ENCODE peak calls at places on chromosomes 2 and 18, in four cellular contexts. H, W, X and T are unnamed samples.

GRCh38 chr2:29372185-29372584 is 257.0 kb downstream of the CLIP4 start:
- DNase-seq in W (no peak), H (no peak), X (no peak), T (no peak)

GRCh38 chr2:205438241-205438640 is 244.1 kb upstream of the NRP2 start:
- DNase-seq in W (no peak), X (no peak), H (no peak), T (no peak)

GRCh38 chr2:119228136-119228535 is 4.5 kb downstream of the STEAP3 start:
- DNase-seq in H (no peak), X (no peak), W (no peak), T (no peak)

GRCh38 chr2:50333501-50334228 is 698.3 kb downstream of the NRXN1 start:
- DNase-seq in X (no peak), W (no peak), H (no peak), T (no peak)

GRCh38 chr2:47558116-47559078 is 155.4 kb downstream of the MSH2 start:
- DNase-seq in X (no peak), W (no peak), H (no peak), T (no peak)

GRCh38 chr2:147999126-147999525 is 21.4 kb downstream of the ORC4 start:
- DNase-seq in W (no peak), H (no peak), X (no peak), T (no peak)

GRCh38 chr2:127056086-127056485 is 50.9 kb downstream of the BIN1 start:
- DNase-seq in W (no peak), H (no peak), X (no peak), T (no peak)

GRCh38 chr2:150528861-150529801 is 41.7 kb upstream of the RND3 start:
- DNase-seq in W (no peak), X (no peak), H (no peak), T (peak; percentile 71)

GRCh38 chr18:59996370-59996966 is 96.7 kb downstream of the PMAIP1 start:
- DNase-seq in W (peak; percentile 35), H (peak; percentile 15), X (peak; percentile 59), T (peak; percentile 41)

GRCh38 chr18:79343567-79344207 is 52.0 kb upstream of the NFATC1 start:
- DNase-seq in X (no peak), W (no peak), H (peak; percentile 38), T (no peak)

GRCh38 chr2:43129254-43129653 is 97.2 kb downstream of the ZFP36L2 start:
- DNase-seq in W (no peak), X (no peak), H (no peak), T (no peak)

GRCh38 chr2:196702641-196703040 is 63.1 kb downstream of the CCDC150 start:
- DNase-seq in H (no peak), W (no peak), X (no peak), T (no peak)

GRCh38 chr2:129765326-129766158 is 213.9 kb upstream of the RAB6C start:
- DNase-seq in H (no peak), X (no peak), W (no peak), T (no peak)

GRCh38 chr2:71457123-71457958 is 4.0 kb downstream of the DYSF start:
- DNase-seq in W (peak; percentile 52), H (no peak), X (no peak), T (no peak)

GRCh38 chr18:44946529-44947113 is 265.9 kb downstream of the SETBP1 start:
- DNase-seq in X (no peak), H (no peak), W (no peak), T (no peak)

GRCh38 chr2:194700116-194700515 is 956.9 kb upstream of the SLC39A10 start:
- DNase-seq in W (no peak), H (no peak), X (no peak), T (no peak)

DNA sequence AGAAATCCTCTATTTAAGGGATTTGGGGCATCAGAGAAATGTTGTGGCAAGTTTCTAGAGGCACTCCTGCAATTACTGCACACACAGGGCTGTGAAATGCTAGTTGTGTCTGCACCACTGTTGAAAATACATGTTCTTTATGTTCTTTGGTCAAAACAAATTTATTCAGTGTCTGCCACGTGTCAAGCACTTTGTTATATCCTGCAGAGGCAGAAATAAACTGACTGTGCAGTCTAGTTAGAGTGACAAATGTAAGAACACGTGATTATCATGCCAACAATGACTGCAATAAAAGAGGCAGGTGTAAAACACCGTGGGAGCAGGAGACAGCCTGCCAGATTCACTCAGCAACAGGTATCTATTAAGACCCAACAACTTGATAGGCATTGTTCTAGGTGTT is 423.3 kb downstream of the LRP1B start:
- DNase-seq in W (no peak), X (no peak), H (no peak), T (no peak)
- TF ChIP-seq TCF7L2 in W (no peak), X (no peak), H (no peak), T (no peak)

GRCh38 chr2:106534471-106534870 is 47.3 kb downstream of the CD8B2 start:
- DNase-seq in H (no peak), X (no peak), W (no peak), T (no peak)

GRCh38 chr2:106536490-106536889 is 49.3 kb downstream of the CD8B2 start:
- DNase-seq in X (no peak), W (no peak), H (no peak), T (no peak)

GRCh38 chr2:106537711-106538275 is 50.6 kb downstream of the CD8B2 start:
- DNase-seq in H (no peak), X (no peak), W (no peak), T (no peak)

GRCh38 chr2:106540886-106541285 is 53.7 kb downstream of the CD8B2 start:
- DNase-seq in X (no peak), H (no peak), W (no peak), T (no peak)

DNA sequence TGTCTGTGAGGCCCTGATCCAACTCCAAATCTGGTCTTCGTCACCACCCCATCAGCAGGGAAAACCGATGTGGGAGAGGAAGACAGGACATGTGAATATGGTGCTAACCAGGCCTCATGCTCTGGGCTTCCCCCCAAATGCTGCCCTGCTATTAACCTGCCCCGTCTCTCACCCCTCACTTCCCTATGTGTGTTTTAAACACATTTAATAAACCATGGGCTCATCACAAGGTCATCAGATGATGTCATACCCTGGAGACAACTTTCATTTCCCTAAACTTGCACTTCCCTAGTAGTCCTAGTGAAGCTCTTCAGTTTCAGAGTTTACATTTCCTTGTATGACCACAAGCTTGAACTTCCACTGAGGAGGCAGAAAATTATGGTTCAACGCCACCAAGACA is 49.9 kb downstream of the CD8B2 start:
- DNase-seq in H (no peak), X (no peak), W (no peak), T (no peak)
- H3K27ac ChIP-seq in H (no peak overlapping the region), X (no peak overlapping the region), W (no peak overlapping the region), T (no peak overlapping the region)

GRCh38 chr18:54557958-54558357 is 33.1 kb upstream of the DYNAP start:
- DNase-seq in W (no peak), X (no peak), H (no peak), T (no peak)

GRCh38 chr18:54561864-54562263 is 29.2 kb upstream of the DYNAP start:
- DNase-seq in H (no peak), X (no peak), W (no peak), T (no peak)

GRCh38 chr18:54555996-54556395 is 35.0 kb upstream of the DYNAP start:
- DNase-seq in H (no peak), X (no peak), W (no peak), T (no peak)

GRCh38 chr18:54558609-54559585 is 32.1 kb upstream of the DYNAP start:
- DNase-seq in H (peak; percentile 11), X (no peak), W (peak; percentile 20), T (peak; percentile 25)
- TF ChIP-seq TCF7L2 in H (no peak), X (no peak), W (no peak), T (no peak)

DNA sequence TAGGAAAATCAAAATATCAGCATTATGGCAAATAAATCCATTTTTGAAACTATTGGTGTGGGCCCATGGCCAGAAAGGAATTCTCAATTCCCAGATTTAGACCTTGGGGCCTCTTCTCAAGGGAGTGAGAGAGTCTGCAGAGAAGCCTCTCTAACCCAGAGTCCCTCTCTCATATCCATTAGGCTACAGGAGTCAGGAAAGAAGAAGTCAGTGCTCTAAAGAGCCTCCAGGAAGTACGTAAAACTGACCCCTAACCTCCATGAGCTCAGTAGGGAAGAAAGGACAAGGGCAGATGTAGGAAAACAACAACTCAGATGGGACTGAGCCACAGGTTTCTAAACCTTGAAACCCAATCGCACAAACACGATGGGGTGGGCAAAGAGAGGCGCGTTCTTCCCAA is 479.9 kb upstream of the TNP1 start:
- DNase-seq in W (no peak), X (no peak), H (no peak), T (no peak)
- H3K27ac ChIP-seq in W (no peak overlapping the region), X (no peak overlapping the region), H (no peak overlapping the region), T (no peak overlapping the region)

GRCh38 chr18:24063121-24063731 is 48.7 kb downstream of the TTC39C start:
- DNase-seq in H (peak; percentile 21), X (peak; percentile 27), W (no peak), T (no peak)

GRCh38 chr18:24060644-24061043 is 46.1 kb downstream of the TTC39C start:
- DNase-seq in H (peak; percentile 56), X (no peak), W (no peak), T (no peak)

GRCh38 chr18:24065942-24066341 is 51.4 kb downstream of the TTC39C start:
- DNase-seq in H (no peak), W (no peak), X (no peak), T (no peak)

GRCh38 chr18:24068945-24069693 is 54.6 kb downstream of the TTC39C start:
- DNase-seq in W (no peak), X (no peak), H (no peak), T (no peak)

GRCh38 chr18:24064701-24065100 is 50.1 kb downstream of the TTC39C start:
- DNase-seq in X (no peak), W (no peak), H (no peak), T (no peak)
- TF ChIP-seq TCF7L2 in X (no peak), W (no peak), H (no peak), T (no peak)

GRCh38 chr18:48778344-48779011 is 172.3 kb downstream of the SMAD7 start:
- DNase-seq in X (no peak), W (no peak), H (no peak), T (no peak)

GRCh38 chr18:48776641-48777025 is 174.1 kb downstream of the SMAD7 start:
- DNase-seq in H (no peak), W (no peak), X (no peak), T (no peak)

GRCh38 chr18:48777026-48777736 is 173.6 kb downstream of the SMAD7 start:
- DNase-seq in X (no peak), W (peak; percentile 72), H (peak; percentile 44), T (no peak)

GRCh38 chr18:48776161-48776555 is 174.6 kb downstream of the SMAD7 start:
- DNase-seq in W (no peak), H (no peak), X (no peak), T (no peak)

GRCh38 chr18:48777737-48778111 is 173.0 kb downstream of the SMAD7 start:
- DNase-seq in X (no peak), W (no peak), H (peak; percentile 30), T (no peak)
- H3K27ac ChIP-seq in X (no peak overlapping the region), W (no peak overlapping the region), H (no peak overlapping the region), T (no peak overlapping the region)